ENCODE peak calls at places on chromosome 15, in five cellular contexts. G is WTC11, W is K562, I is HepG2, O is GM12878. M is an unnamed sample.

GRCh38 chr15:26115229-26115943 is 252.3 kb upstream of the ATP10A start:
- DNase-seq in G (no peak), W (no peak), I (peak), O (no peak), M (no peak)

GRCh38 chr15:66692808-66693596 is 9.0 kb upstream of the SMAD6 start:
- DNase-seq in G (no peak), W (no peak), I (no peak), O (peak), M (no peak)

GRCh38 chr15:49860101-49860500 is 239.3 kb downstream of the DTWD1 start:
- DNase-seq in G (no peak), W (no peak), I (no peak), O (no peak), M (no peak)

GRCh38 chr15:99986297-99987118 is 253.3 kb upstream of the LYSMD4 start:
- DNase-seq in G (no peak), W (no peak), I (no peak), O (no peak), M (no peak)

GRCh38 chr15:49436786-49437185 is 13.7 kb downstream of the FGF7 start:
- DNase-seq in G (no peak), W (no peak), I (no peak), O (no peak), M (no peak)

GRCh38 chr15:79076661-79077060 is 13.9 kb downstream of the RASGRF1 start:
- DNase-seq in G (no peak), W (no peak), I (no peak), O (no peak), M (no peak)

GRCh38 chr15:35545316-35545824 is 595 bp downstream of the DPH6 start:
- DNase-seq in G (no peak), W (peak), I (peak), O (peak), M (peak)

GRCh38 chr15:45539680-45540079 is 17.1 kb upstream of the SLC30A4 start:
- DNase-seq in G (no peak), W (no peak), I (no peak), O (no peak), M (no peak)

GRCh38 chr15:22839046-22839705 is 710 bp downstream of the NIPA2 start:
- DNase-seq in G (no peak), W (no peak), I (no peak), O (no peak), M (no peak)

GRCh38 chr15:47870956-47871625 is 153.8 kb downstream of the SEMA6D start:
- DNase-seq in G (no peak), W (no peak), I (no peak), O (no peak), M (no peak)

GRCh38 chr15:80567721-80568157 is 127.4 kb upstream of the ABHD17C start:
- DNase-seq in G (peak), W (peak), I (peak), O (no peak), M (peak)

GRCh38 chr15:63276342-63277043 is 912 bp upstream of the APH1B start:
- DNase-seq in G (no peak), W (no peak), I (no peak), O (no peak), M (no peak)

GRCh38 chr15:44719293-44719999 is 8.1 kb downstream of the B2M start:
- DNase-seq in G (no peak), W (no peak), I (peak), O (peak), M (no peak)

GRCh38 chr15:94480289-94480834 is 249.0 kb downstream of the MCTP2 start:
- DNase-seq in G (no peak), W (no peak), I (no peak), O (no peak), M (no peak)

GRCh38 chr15:69855172-69855562 is 242.6 kb downstream of the TLE3 start:
- DNase-seq in G (no peak), W (no peak), I (no peak), O (no peak), M (no peak)

GRCh38 chr15:38593523-38593922 is 28.9 kb upstream of the RASGRP1 start:
- DNase-seq in G (no peak), W (peak), I (no peak), O (no peak), M (peak)

GRCh38 chr15:39227001-39227400 is 353.9 kb upstream of the THBS1 start:
- DNase-seq in G (no peak), W (no peak), I (no peak), O (no peak), M (no peak)

GRCh38 chr15:43749690-43750345 is 3.6 kb downstream of the PDIA3 start:
- DNase-seq in G (no peak), W (no peak), I (no peak), O (peak), M (no peak)

GRCh38 chr15:72057548-72058091 is 60.3 kb downstream of the MYO9A start:
- DNase-seq in G (no peak), W (no peak), I (no peak), O (no peak), M (no peak)

GRCh38 chr15:71596672-71597071 is 213.7 kb upstream of the NR2E3 start:
- DNase-seq in G (no peak), W (no peak), I (no peak), O (no peak), M (no peak)

GRCh38 chr15:64197425-64197824 is 34.6 kb upstream of the PPIB start:
- DNase-seq in G (no peak), W (no peak), I (no peak), O (no peak), M (no peak)

GRCh38 chr15:25058080-25058785 is 103.4 kb downstream of the SNRPN start:
- DNase-seq in G (no peak), W (no peak), I (no peak), O (no peak), M (no peak)

GRCh38 chr15:66670698-66671580 is 31.1 kb upstream of the SMAD6 start:
- DNase-seq in G (peak), W (peak), I (peak), O (no peak), M (peak)

GRCh38 chr15:31474059-31474868 is 147.6 kb downstream of the KLF13 start:
- DNase-seq in G (no peak), W (no peak), I (no peak), O (no peak), M (no peak)

GRCh38 chr15:70197318-70197944 is 99.7 kb upstream of the TLE3 start:
- DNase-seq in G (no peak), W (no peak), I (no peak), O (no peak), M (no peak)

GRCh38 chr15:51727141-51727897 is 10.1 kb downstream of the LYSMD2 start:
- DNase-seq in G (no peak), W (no peak), I (peak), O (no peak), M (peak)

GRCh38 chr15:60673918-60674558 is 195.1 kb upstream of the ICE2 start:
- DNase-seq in G (no peak), W (no peak), I (peak), O (no peak), M (peak)

GRCh38 chr15:81473177-81473576 is 99.2 kb upstream of the TMC3 start:
- DNase-seq in G (no peak), W (no peak), I (no peak), O (no peak), M (no peak)

GRCh38 chr15:59029554-59029953 is 42.1 kb downstream of the RNF111 start:
- DNase-seq in G (no peak), W (no peak), I (no peak), O (no peak), M (no peak)
- TF ChIP-seq ESRRA in G (no peak), W (no peak), I (no peak), O (no peak), M (no peak)

GRCh38 chr15:85741021-85741421 is 53.7 kb downstream of the KLHL25 start:
- DNase-seq in G (no peak), W (no peak), I (no peak), O (no peak), M (no peak)
- TF ChIP-seq ESRRA in G (no peak), W (no peak), I (no peak), O (no peak), M (no peak)

GRCh38 chr15:67845974-67846373 is 6.1 kb upstream of the RNU6-1 start:
- DNase-seq in G (no peak), W (no peak), I (no peak), O (no peak), M (no peak)

GRCh38 chr15:67839929-67840746 is at the start of gene RNU6-1:
- DNase-seq in G (peak), W (peak), I (peak), O (peak), M (peak)

GRCh38 chr15:67840747-67841634 is 1.1 kb upstream of the RNU6-1 start:
- DNase-seq in G (no peak), W (peak), I (peak), O (no peak), M (peak)

GRCh38 chr15:67843092-67843501 is 3.3 kb upstream of the RNU6-1 start:
- DNase-seq in G (no peak), W (no peak), I (peak), O (no peak), M (no peak)

DNA sequence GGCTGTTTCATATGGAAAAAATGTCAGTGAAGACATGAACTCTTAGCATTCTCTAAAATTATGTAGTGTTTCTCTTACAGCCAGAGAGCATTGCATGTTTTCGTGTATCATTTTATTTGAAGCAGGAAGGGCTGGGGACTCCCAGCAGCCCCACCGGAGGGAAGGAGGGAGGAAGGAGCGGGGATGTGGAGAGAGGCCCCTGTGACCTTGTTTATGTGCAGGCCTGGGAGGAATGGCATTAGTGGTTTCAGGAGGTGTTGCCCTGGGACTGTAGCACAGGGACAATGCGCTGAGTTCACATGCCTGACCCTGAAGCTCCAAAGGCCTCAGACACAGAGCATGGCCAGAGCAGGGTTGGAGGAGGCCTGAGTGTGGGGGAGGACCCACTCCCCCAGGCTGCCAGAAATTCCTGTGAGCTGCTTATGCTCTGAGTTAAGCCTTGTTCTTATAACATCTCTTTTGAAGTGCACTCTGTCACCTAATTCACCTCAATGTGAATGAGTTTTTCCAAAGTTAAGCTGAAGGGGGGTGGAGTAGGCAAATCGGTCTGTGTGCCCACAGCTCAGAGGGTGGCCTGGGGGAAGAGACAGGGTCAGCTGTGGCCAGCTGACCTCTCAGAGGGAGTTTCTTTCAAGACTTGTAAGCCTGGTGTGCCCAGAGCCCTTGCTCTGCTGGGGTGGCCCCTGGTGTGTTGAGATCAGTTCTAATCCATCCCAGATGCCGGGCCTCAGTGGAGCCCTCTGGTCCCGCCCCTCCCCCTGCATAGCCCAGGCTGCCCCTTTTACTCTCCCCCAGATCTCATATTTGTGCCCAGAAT is 3.9 kb upstream of the RNU6-1 start:
- DNase-seq in G (no peak), W (no peak), I (peak), O (no peak), M (no peak)
- TF ChIP-seq ESRRA in G (no peak), W (no peak), I (peak), O (no peak), M (no peak)

DNA sequence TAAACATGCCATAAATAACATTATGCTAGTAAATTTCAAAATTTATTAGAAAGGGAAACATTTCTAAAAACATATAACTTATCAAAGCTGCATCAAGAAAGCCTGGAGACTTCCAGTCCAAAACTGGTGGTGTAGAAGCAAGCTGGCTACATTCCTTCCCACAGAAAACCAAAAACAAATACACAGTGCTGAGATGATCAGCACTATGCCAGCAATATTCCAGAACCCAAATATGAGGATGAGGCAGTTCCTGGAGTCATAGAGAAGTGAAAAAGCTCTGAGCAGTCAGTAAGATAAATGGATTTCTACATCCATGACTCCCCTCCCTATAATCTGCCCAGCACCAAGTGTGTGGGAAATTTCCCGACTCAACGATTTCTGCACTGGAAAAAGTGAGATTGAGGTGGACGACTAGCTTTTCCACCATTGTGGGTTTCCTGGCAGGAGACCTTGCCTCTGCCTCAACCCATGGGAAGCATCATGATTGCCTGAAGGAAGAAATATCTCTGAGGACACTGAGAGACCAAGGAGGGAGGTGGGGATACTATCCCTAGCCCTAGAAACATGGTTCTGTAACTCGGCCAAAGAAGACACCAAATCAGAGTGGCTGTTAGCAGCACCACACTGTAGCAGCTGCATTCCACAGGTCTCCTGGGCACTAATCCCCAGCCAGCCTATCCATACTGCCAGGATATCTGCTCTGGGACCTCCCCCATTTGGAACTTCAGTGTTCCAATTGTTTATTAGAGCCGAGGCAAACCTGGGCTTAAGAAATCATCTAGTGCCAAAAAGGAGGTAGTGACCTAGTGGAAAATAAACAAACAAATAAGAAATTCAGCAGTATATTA is 11.8 kb upstream of the CLN6 start:
- DNase-seq in G (no peak), W (no peak), I (no peak), O (no peak), M (no peak)
- TF ChIP-seq ESRRA in G (no peak), W (no peak), I (no peak), O (no peak), M (no peak)

DNA sequence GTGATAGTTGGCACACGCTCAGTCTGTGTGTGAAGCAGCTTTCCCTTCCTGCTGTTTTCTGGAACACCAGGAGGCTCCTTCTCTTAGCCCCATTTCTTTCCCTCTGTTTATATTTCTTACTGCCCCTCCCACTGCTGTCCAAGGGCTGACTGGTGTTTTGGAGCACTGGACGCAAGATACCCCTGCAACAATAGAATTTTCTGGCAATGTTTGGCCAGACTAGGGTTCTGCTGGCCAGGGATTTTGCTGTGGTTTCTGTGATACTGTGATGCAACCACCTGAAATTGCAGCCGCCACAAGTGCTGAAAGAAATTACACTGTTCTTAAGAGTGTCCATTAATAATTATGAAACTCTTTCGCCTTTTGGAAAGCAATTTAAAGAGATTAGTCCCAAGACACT is 159.6 kb upstream of the CHRM5 start:
- DNase-seq in G (no peak), W (no peak), I (no peak), O (no peak), M (no peak)
- TF ChIP-seq ESRRA in G (no peak), W (no peak), I (no peak), O (no peak), M (no peak)

GRCh38 chr15:73991260-73991659 is 835 bp downstream of the STOML1 start:
- DNase-seq in G (no peak), W (no peak), I (no peak), O (no peak), M (no peak)
- TF ChIP-seq ESRRA in G (no peak), W (no peak), I (no peak), O (no peak), M (no peak)

GRCh38 chr15:58420579-58421043 is 11.2 kb upstream of the LIPC start:
- DNase-seq in G (no peak), W (no peak), I (no peak), O (peak), M (no peak)

GRCh38 chr15:58416963-58417362 is 14.8 kb upstream of the LIPC start:
- DNase-seq in G (no peak), W (no peak), I (no peak), O (no peak), M (no peak)

GRCh38 chr15:58413253-58413652 is 18.5 kb upstream of the LIPC start:
- DNase-seq in G (no peak), W (no peak), I (no peak), O (no peak), M (no peak)

GRCh38 chr15:58419803-58420524 is 11.8 kb upstream of the LIPC start:
- DNase-seq in G (no peak), W (no peak), I (no peak), O (peak), M (no peak)

DNA sequence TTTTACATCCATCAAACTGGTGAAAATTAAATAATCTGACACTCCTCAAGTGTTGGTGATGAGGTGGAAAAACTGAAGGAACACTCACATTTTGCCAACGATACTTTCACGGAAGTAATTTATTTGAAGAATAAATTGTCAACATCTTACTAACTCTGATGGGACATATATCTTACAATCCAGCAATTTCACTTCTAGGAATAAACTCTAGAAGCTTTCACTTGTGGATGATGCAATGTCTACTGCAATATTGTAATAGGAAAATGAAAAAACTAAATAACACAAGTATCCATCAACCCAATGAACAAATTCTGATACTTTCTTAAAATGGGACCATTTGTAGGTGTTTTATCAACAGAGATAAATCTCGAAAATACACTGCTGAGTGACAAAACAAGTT is 16.2 kb upstream of the LIPC start:
- DNase-seq in G (no peak), W (no peak), I (no peak), O (no peak), M (no peak)
- TF ChIP-seq ESRRA in G (no peak), W (no peak), I (no peak), O (no peak), M (no peak)